ENCODE peak calls at places on chromosomes 11 and 22, in eight cellular contexts. G is neural progenitor cell, N is lung, M is colonic mucosa, C is transverse colon, H is cardiac muscle cell, I is tibial nerve, J is OCI-LY7. V is an unnamed sample.
A peak's percentile ranks its signal among the peaks of the same experiment; 100 is the strongest.

GRCh38 chr11:107566569-107566968 is 1.0 kb upstream of the ALKBH8 start:
- DNase-seq in G (no peak), N (no peak), M (no peak), C (no peak), H (no peak), I (no peak), J (no peak), V (no peak)

GRCh38 chr11:73760066-73760679 is 701 bp downstream of the RAB6A start:
- DNase-seq in G (peak; percentile 55), N (peak; percentile 63), M (peak; percentile 65), C (peak; percentile 46), H (peak; percentile 34), I (peak; percentile 22), J (peak; percentile 23), V (no peak)

GRCh38 chr11:64152841-64153691 is 12.8 kb downstream of the MACROD1 start:
- DNase-seq in G (peak; percentile 76), N (peak; percentile 64), M (peak; percentile 66), C (peak; percentile 71), H (peak; percentile 64), I (peak; percentile 52), J (peak; percentile 60), V (peak; percentile 40)

GRCh38 chr11:87325490-87325872 is 287.7 kb downstream of the TMEM135 start:
- DNase-seq in G (no peak), N (no peak), M (no peak), C (no peak), H (no peak), I (no peak), J (no peak), V (no peak)

GRCh38 chr22:19524170-19525115 is at the start of gene CLDN5:
- DNase-seq in G (peak; percentile 75), N (no peak), M (no peak), C (no peak), H (peak; percentile 38), I (no peak), J (no peak), V (no peak)

GRCh38 chr11:75913984-75914383 is 99.0 kb downstream of the UVRAG start:
- DNase-seq in G (no peak), N (no peak), M (no peak), C (no peak), H (no peak), I (no peak), J (no peak), V (no peak)

GRCh38 chr11:26330255-26330654 is 1.7 kb upstream of the ANO3 start:
- DNase-seq in G (no peak), N (no peak), M (no peak), C (no peak), H (no peak), I (no peak), J (no peak), V (no peak)

GRCh38 chr11:122215244-122215992 is 99.4 kb upstream of the BLID start:
- DNase-seq in G (peak; percentile 82), N (peak; percentile 58), M (peak; percentile 57), C (peak; percentile 48), H (peak; percentile 78), I (peak; percentile 61), J (peak; percentile 35), V (no peak)

GRCh38 chr22:30405731-30406130 is 8.9 kb downstream of the SEC14L2 start:
- DNase-seq in G (no peak), N (no peak), M (no peak), C (no peak), H (no peak), I (no peak), J (no peak), V (no peak)

GRCh38 chr11:65219930-65220213 is 38.1 kb downstream of the CAPN1 start:
- DNase-seq in G (no peak), N (no peak), M (no peak), C (no peak), H (no peak), I (no peak), J (no peak), V (no peak)

GRCh38 chr11:31641477-31642062 is 132.0 kb downstream of the ELP4 start:
- DNase-seq in G (peak; percentile 74), N (peak; percentile 30), M (peak; percentile 27), C (peak; percentile 8), H (peak; percentile 59), I (no peak), J (peak; percentile 4), V (no peak)

GRCh38 chr22:35308480-35308945 is 8.8 kb downstream of the TOM1 start:
- DNase-seq in G (no peak), N (no peak), M (no peak), C (no peak), H (no peak), I (no peak), J (peak; percentile 36), V (no peak)

GRCh38 chr11:15197696-15198095 is 83.0 kb downstream of the INSC start:
- DNase-seq in G (no peak), N (no peak), M (no peak), C (no peak), H (no peak), I (no peak), J (no peak), V (no peak)

GRCh38 chr11:102869354-102869753 is 5.4 kb downstream of the MMP12 start:
- DNase-seq in G (no peak), N (no peak), M (no peak), C (no peak), H (no peak), I (no peak), J (no peak), V (no peak)

GRCh38 chr11:13959001-13959400 is 3.5 kb upstream of the SPON1 start:
- DNase-seq in G (no peak), N (no peak), M (no peak), C (no peak), H (no peak), I (no peak), J (no peak), V (no peak)

GRCh38 chr11:58591659-58592058 is 12.8 kb downstream of the ZFP91 start:
- DNase-seq in G (no peak), N (no peak), M (no peak), C (no peak), H (no peak), I (no peak), J (no peak), V (no peak)

GRCh38 chr11:126477526-126478275 is 122.2 kb downstream of the ST3GAL4 start:
- DNase-seq in G (no peak), N (no peak), M (no peak), C (no peak), H (no peak), I (no peak), J (no peak), V (no peak)

GRCh38 chr22:49600891-49601431 is 226.7 kb downstream of the BRD1 start:
- DNase-seq in G (no peak), N (no peak), M (no peak), C (no peak), H (no peak), I (no peak), J (peak; percentile 16), V (no peak)

GRCh38 chr22:46267431-46268279 is at the start of gene TTC38:
- DNase-seq in G (peak; percentile 79), N (peak; percentile 92), M (peak; percentile 96), C (peak; percentile 94), H (peak; percentile 94), I (peak; percentile 85), J (no peak), V (no peak)

GRCh38 chr22:41831828-41832552 is 915 bp upstream of the SREBF2 start:
- DNase-seq in G (no peak), N (no peak), M (no peak), C (no peak), H (no peak), I (no peak), J (no peak), V (no peak)

GRCh38 chr22:17773606-17774205 is 563 bp downstream of the BID start:
- DNase-seq in G (peak; percentile 89), N (no peak), M (peak; percentile 59), C (peak; percentile 66), H (peak; percentile 72), I (no peak), J (peak; percentile 79), V (peak; percentile 47)

GRCh38 chr11:36455658-36456111 is 54.4 kb downstream of the TRAF6 start:
- DNase-seq in G (peak; percentile 62), N (no peak), M (no peak), C (peak; percentile 24), H (peak; percentile 18), I (peak; percentile 52), J (no peak), V (no peak)

GRCh38 chr22:42151924-42152635 is 21.5 kb upstream of the CYP2D6 start:
- DNase-seq in G (no peak), N (no peak), M (no peak), C (no peak), H (no peak), I (no peak), J (no peak), V (no peak)

GRCh38 chr22:37731804-37732471 is 35.1 kb downstream of the TRIOBP start:
- DNase-seq in G (no peak), N (no peak), M (peak; percentile 80), C (peak; percentile 63), H (no peak), I (no peak), J (peak; percentile 31), V (no peak)

GRCh38 chr22:22955276-22955798 is 67.7 kb downstream of the IGLL5 start:
- DNase-seq in G (no peak), N (no peak), M (no peak), C (no peak), H (no peak), I (no peak), J (no peak), V (no peak)
- TF ChIP-seq CTCF in G (no peak), N (no peak), M (no peak), C (no peak), H (no peak), I (no peak), J (no peak), V (no peak)

GRCh38 chr22:24161485-24161884 is 19.8 kb upstream of the SUSD2 start:
- DNase-seq in G (no peak), N (no peak), M (no peak), C (no peak), H (no peak), I (no peak), J (no peak), V (no peak)
- H3K27ac ChIP-seq in G (no peak overlapping the region), N (no peak overlapping the region), M (no peak overlapping the region), C (no peak overlapping the region), H (no peak overlapping the region), I (no peak overlapping the region), J (no peak overlapping the region), V (peak overlapping the region; percentile 35)

DNA sequence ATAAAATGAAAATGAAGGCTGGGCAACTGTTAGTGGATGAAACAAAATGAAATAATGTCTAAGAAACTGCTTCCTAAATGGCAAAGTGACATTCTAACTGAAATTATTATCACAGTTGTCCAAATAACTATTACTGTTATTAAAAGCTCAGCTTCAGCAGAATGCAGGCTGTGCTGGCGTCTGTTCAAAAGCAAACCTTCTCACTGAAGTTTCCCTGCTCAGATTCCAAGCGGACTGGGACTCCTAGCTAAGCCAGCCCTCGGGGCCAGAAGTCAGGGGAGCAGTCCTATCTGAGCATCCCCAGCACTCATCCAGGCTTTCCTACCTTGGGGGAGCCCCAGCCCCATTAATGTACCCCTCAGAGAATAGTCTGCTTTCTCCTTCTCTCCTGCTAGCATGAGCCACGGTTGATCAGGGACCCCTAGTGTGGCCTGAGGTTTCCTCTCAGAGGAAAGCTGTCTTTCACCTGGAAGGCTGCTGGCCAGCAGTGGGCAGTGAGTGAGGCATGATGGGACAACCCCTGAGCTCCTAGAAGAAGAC is 1167.3 kb downstream of the TBC1D22A start:
- DNase-seq in G (no peak), N (no peak), M (no peak), C (no peak), H (no peak), I (no peak), J (no peak), V (no peak)
- H3K9me3 ChIP-seq in G (peaks cover 5% of the 10 kb centered on the region), N (peaks cover under 1% of the 10 kb centered on the region), M (no peaks in the 10 kb centered on the region), C (no peaks in the 10 kb centered on the region), H (no peaks in the 10 kb centered on the region), I (no peaks in the 10 kb centered on the region), J (peaks cover 10% of the 10 kb centered on the region), V (peaks cover 6% of the 10 kb centered on the region)

GRCh38 chr11:68825603-68826002 is 16.1 kb downstream of the CPT1A start:
- DNase-seq in G (peak; percentile 18), N (no peak), M (peak; percentile 85), C (peak; percentile 90), H (peak; percentile 34), I (no peak), J (peak; percentile 20), V (peak; percentile 39)
- TF ChIP-seq CTCF in G (peak; percentile 15), N (no peak), M (no peak), C (no peak), H (no peak), I (no peak), J (peak; percentile 37), V (peak; percentile 20)